ENCODE peak calls at places on chromosome 16, in five cellular contexts. E, Q, H, B and G are unnamed samples.

GRCh38 chr16:85908889-85909584 is 10.1 kb downstream of the IRF8 start:
- DNase-seq in E (no peak), Q (no peak), H (no peak), B (no peak), G (no peak)

GRCh38 chr16:53043462-53043861 is 9.2 kb downstream of the CHD9NB start:
- DNase-seq in E (no peak), Q (no peak), H (no peak), B (no peak), G (no peak)

GRCh38 chr16:5302372-5303114 is 204.9 kb upstream of the EEF2KMT start:
- DNase-seq in E (no peak), Q (no peak), H (no peak), B (no peak), G (no peak)

GRCh38 chr16:51365715-51366114 is 214.6 kb upstream of the SALL1 start:
- DNase-seq in E (no peak), Q (no peak), H (no peak), B (no peak), G (no peak)

GRCh38 chr16:6645758-6646423 is 686.8 kb upstream of the RBFOX1 start:
- DNase-seq in E (no peak), Q (no peak), H (no peak), B (no peak), G (no peak)

GRCh38 chr16:57540387-57540786 is 2.1 kb upstream of the ADGRG5 start:
- DNase-seq in E (no peak), Q (no peak), H (no peak), B (no peak), G (no peak)

GRCh38 chr16:72537684-72538083 is 365.7 kb upstream of the PMFBP1 start:
- DNase-seq in E (no peak), Q (no peak), H (peak; percentile 56), B (no peak), G (no peak)

GRCh38 chr16:22638393-22639206 is 127.9 kb downstream of the NPIPB5 start:
- DNase-seq in E (no peak), Q (no peak), H (no peak), B (no peak), G (no peak)

GRCh38 chr16:85753559-85753958 is 2.7 kb upstream of the C16orf74 start:
- DNase-seq in E (no peak), Q (no peak), H (no peak), B (no peak), G (no peak)

GRCh38 chr16:80418772-80419355 is 121.9 kb upstream of the DYNLRB2 start:
- DNase-seq in E (no peak), Q (no peak), H (no peak), B (no peak), G (no peak)

GRCh38 chr16:17566075-17566474 is 95.3 kb upstream of the XYLT1 start:
- DNase-seq in E (no peak), Q (no peak), H (no peak), B (no peak), G (no peak)

GRCh38 chr16:70770968-70771552 is 29.9 kb downstream of the VAC14 start:
- DNase-seq in E (peak; percentile 67), Q (peak; percentile 55), H (peak; percentile 54), B (peak; percentile 81), G (peak; percentile 70)

GRCh38 chr16:72848759-72849664 is 198.9 kb downstream of the ZFHX3 start:
- DNase-seq in E (peak; percentile 11), Q (no peak), H (peak; percentile 89), B (no peak), G (peak; percentile 56)

GRCh38 chr16:50302472-50303005 is 36.2 kb downstream of the ADCY7 start:
- DNase-seq in E (no peak), Q (no peak), H (no peak), B (no peak), G (no peak)

GRCh38 chr16:12801511-12802042 is 2.1 kb downstream of the CPPED1 start:
- DNase-seq in E (no peak), Q (peak; percentile 68), H (peak; percentile 56), B (no peak), G (no peak)

GRCh38 chr16:72721981-72722380 is 325.9 kb downstream of the ZFHX3 start:
- DNase-seq in E (peak; percentile 15), Q (no peak), H (no peak), B (no peak), G (no peak)

GRCh38 chr16:51392651-51393187 is 241.6 kb upstream of the SALL1 start:
- DNase-seq in E (no peak), Q (no peak), H (peak; percentile 85), B (no peak), G (no peak)

GRCh38 chr16:83648347-83648746 is 159.4 kb upstream of the HSBP1 start:
- DNase-seq in E (no peak), Q (no peak), H (no peak), B (no peak), G (no peak)

GRCh38 chr16:12775689-12776236 is 27.9 kb downstream of the CPPED1 start:
- DNase-seq in E (no peak), Q (no peak), H (no peak), B (no peak), G (no peak)

GRCh38 chr16:57966133-57966805 is 4.7 kb downstream of the CNGB1 start:
- DNase-seq in E (no peak), Q (no peak), H (no peak), B (no peak), G (no peak)

GRCh38 chr16:81604960-81605383 is 160.4 kb downstream of the CMIP start:
- DNase-seq in E (no peak), Q (no peak), H (peak; percentile 75), B (no peak), G (peak; percentile 57)

GRCh38 chr16:86079185-86079885 is 180.4 kb downstream of the IRF8 start:
- DNase-seq in E (no peak), Q (no peak), H (no peak), B (no peak), G (no peak)

GRCh38 chr16:19876501-19877059 is 8.1 kb downstream of the GPRC5B start:
- DNase-seq in E (no peak), Q (no peak), H (no peak), B (no peak), G (no peak)

GRCh38 chr16:18931756-18932155 is 5.5 kb upstream of the SMG1 start:
- DNase-seq in E (no peak), Q (peak; percentile 26), H (no peak), B (no peak), G (no peak)

GRCh38 chr16:28192811-28193529 is 18.8 kb downstream of the XPO6 start:
- DNase-seq in E (no peak), Q (no peak), H (no peak), B (no peak), G (no peak)

GRCh38 chr16:57231821-57232350 is 13.2 kb upstream of the ARL2BP start:
- DNase-seq in E (no peak), Q (no peak), H (peak; percentile 1), B (no peak), G (no peak)

DNA sequence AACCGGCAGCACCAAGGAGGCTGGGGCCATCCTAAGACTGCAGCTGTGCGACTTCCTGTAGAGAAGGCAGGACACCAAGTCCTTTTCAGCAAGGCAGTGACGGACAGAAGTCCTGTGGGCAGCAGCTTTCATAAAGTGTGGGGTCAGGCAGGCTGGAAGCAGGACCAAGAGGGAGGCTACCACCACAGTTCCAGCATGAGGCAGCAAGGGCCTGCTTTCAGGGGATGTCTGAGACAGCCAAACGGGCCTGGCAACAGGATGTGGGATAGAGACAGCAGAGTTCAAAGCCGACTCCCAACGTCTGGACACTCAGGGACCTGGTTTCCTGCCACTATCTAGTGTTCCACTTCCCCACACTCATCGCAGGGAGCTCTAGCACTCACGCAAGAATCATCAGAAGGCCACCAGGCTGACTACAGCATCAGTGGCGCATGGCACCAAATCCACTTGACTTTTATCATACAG is 5.3 kb downstream of the USP7 start:
- DNase-seq in E (no peak), Q (no peak), H (peak; percentile 69), B (no peak), G (no peak)
- TF ChIP-seq BHLHE40 in E (no peak), Q (no peak), H (no peak), B (no peak), G (no peak)

GRCh38 chr16:8851761-8852403 is 16.9 kb downstream of the CARHSP1 start:
- DNase-seq in E (no peak), Q (no peak), H (no peak), B (no peak), G (no peak)

GRCh38 chr16:8854298-8854948 is 14.4 kb downstream of the CARHSP1 start:
- DNase-seq in E (no peak), Q (no peak), H (no peak), B (no peak), G (no peak)

GRCh38 chr16:8853611-8854010 is 15.2 kb downstream of the CARHSP1 start:
- DNase-seq in E (no peak), Q (no peak), H (no peak), B (no peak), G (no peak)

GRCh38 chr16:8853150-8853549 is 15.7 kb downstream of the CARHSP1 start:
- DNase-seq in E (no peak), Q (no peak), H (no peak), B (no peak), G (no peak)

GRCh38 chr16:8852534-8852933 is 16.3 kb downstream of the CARHSP1 start:
- DNase-seq in E (no peak), Q (no peak), H (no peak), B (no peak), G (no peak)
- TF ChIP-seq BHLHE40 in E (no peak), Q (no peak), H (no peak), B (no peak), G (no peak)

GRCh38 chr16:30066882-30067583 is 1.5 kb downstream of the ALDOA start:
- DNase-seq in E (no peak), Q (no peak), H (no peak), B (no peak), G (no peak)

GRCh38 chr16:30064746-30065111 is 831 bp upstream of the ALDOA start:
- DNase-seq in E (no peak), Q (no peak), H (no peak), B (peak; percentile 52), G (no peak)

GRCh38 chr16:30067584-30067916 is 2.0 kb downstream of the ALDOA start:
- DNase-seq in E (no peak), Q (no peak), H (no peak), B (no peak), G (no peak)

GRCh38 chr16:30065112-30065942 is at the start of gene ALDOA:
- DNase-seq in E (peak; percentile 98), Q (peak; percentile 96), H (peak; percentile 98), B (peak; percentile 89), G (peak; percentile 98)

GRCh38 chr16:30065943-30066881 is 652 bp downstream of the ALDOA start:
- DNase-seq in E (no peak), Q (no peak), H (peak; percentile 70), B (peak; percentile 74), G (no peak)
- TF ChIP-seq BHLHE40 in E (no peak), Q (no peak), H (peak; percentile 27), B (no peak), G (no peak)

GRCh38 chr16:88840589-88841215 is 16.0 kb downstream of the GALNS start:
- DNase-seq in E (no peak), Q (no peak), H (no peak), B (no peak), G (no peak)
- TF ChIP-seq BHLHE40 in E (no peak), Q (no peak), H (no peak), B (no peak), G (no peak)